ENCODE peak calls at places on chromosome 5, in four cellular contexts. A is HAP-1, Z is SW 1271, S is A172. V is an unnamed sample.

GRCh38 chr5:1881731-1882336 is 891 bp downstream of the IRX4 start:
- DNase-seq in Z (no peak), S (no peak), A (no peak), V (no peak)

GRCh38 chr5:59684388-59685003 is 209.0 kb downstream of the PDE4D start:
- DNase-seq in A (no peak), S (no peak), Z (no peak), V (no peak)

GRCh38 chr5:140988036-140988997 is 22.0 kb downstream of the PCDHAC2 start:
- DNase-seq in S (no peak), A (no peak), Z (no peak), V (no peak)

GRCh38 chr5:42944989-42945388 is 95.1 kb downstream of the ANXA2R start:
- DNase-seq in Z (peak), S (peak), A (no peak), V (no peak)

GRCh38 chr5:180143656-180144364 is 65.2 kb downstream of the RASGEF1C start:
- DNase-seq in Z (no peak), A (no peak), S (no peak), V (no peak)

GRCh38 chr5:68055686-68056085 is 159.9 kb upstream of the PIK3R1 start:
- DNase-seq in Z (no peak), S (no peak), A (no peak), V (no peak)

GRCh38 chr5:66010476-66010875 is 84.1 kb downstream of the ERBIN start:
- DNase-seq in Z (no peak), S (no peak), A (no peak), V (no peak)

GRCh38 chr5:104189909-104190308 is 627.3 kb upstream of the NUDT12 start:
- DNase-seq in Z (no peak), A (no peak), S (peak), V (no peak)

GRCh38 chr5:6370580-6370979 is 7.8 kb downstream of the MED10 start:
- DNase-seq in A (no peak), S (no peak), Z (no peak), V (no peak)

GRCh38 chr5:59577485-59577884 is 316.0 kb downstream of the PDE4D start:
- DNase-seq in S (no peak), A (no peak), Z (no peak), V (no peak)

GRCh38 chr5:173395257-173395932 is 67.2 kb upstream of the STC2 start:
- DNase-seq in Z (no peak), S (peak), A (no peak), V (no peak)

GRCh38 chr5:7978991-7979390 is 110.0 kb downstream of the MTRR start:
- DNase-seq in S (no peak), Z (no peak), A (no peak), V (no peak)

GRCh38 chr5:72760259-72760658 is 56.2 kb upstream of the TNPO1 start:
- DNase-seq in S (peak), A (no peak), Z (no peak), V (no peak)

GRCh38 chr5:81425569-81425968 is 31.6 kb upstream of the ACOT12 start:
- DNase-seq in Z (peak), A (no peak), S (peak), V (peak)

GRCh38 chr5:140220032-140220697 is 45.2 kb downstream of the CYSTM1 start:
- DNase-seq in A (peak), Z (no peak), S (peak), V (no peak)

GRCh38 chr5:149790276-149790675 is 60.2 kb downstream of the PPARGC1B start:
- DNase-seq in A (peak), Z (no peak), S (no peak), V (no peak)

GRCh38 chr5:115494570-115495289 is 49.8 kb downstream of the FEM1C start:
- DNase-seq in S (peak), Z (no peak), A (no peak), V (no peak)

GRCh38 chr5:14190194-14191164 is 47.3 kb downstream of the TRIO start:
- DNase-seq in S (peak), Z (peak), A (no peak), V (no peak)

GRCh38 chr5:100896054-100896453 is 7.0 kb downstream of the ST8SIA4 start:
- DNase-seq in Z (no peak), A (no peak), S (no peak), V (no peak)

GRCh38 chr5:140018517-140018916 is 24.6 kb downstream of the NRG2 start:
- DNase-seq in A (no peak), S (no peak), Z (no peak), V (no peak)

GRCh38 chr5:173163219-173163618 is 18.9 kb downstream of the BNIP1 start:
- DNase-seq in S (no peak), Z (no peak), A (no peak), V (no peak)

GRCh38 chr5:109318455-109319108 is 91.2 kb downstream of the PJA2 start:
- DNase-seq in S (no peak), Z (no peak), A (no peak), V (no peak)

GRCh38 chr5:11038772-11039171 is 277.7 kb upstream of the DAP start:
- DNase-seq in Z (no peak), A (no peak), S (no peak), V (no peak)

GRCh38 chr5:136781464-136781863 is 416.1 kb upstream of the TRPC7 start:
- DNase-seq in A (no peak), Z (no peak), S (peak), V (no peak)

GRCh38 chr5:52811067-52811749 is 23.5 kb downstream of the ITGA1 start:
- DNase-seq in A (no peak), S (peak), Z (no peak), V (peak)

GRCh38 chr5:15463231-15463630 is 36.7 kb upstream of the FBXL7 start:
- DNase-seq in Z (no peak), A (no peak), S (peak), V (no peak)

GRCh38 chr5:159531554-159532105 is 201.3 kb upstream of the IL12B start:
- DNase-seq in S (no peak), A (no peak), Z (no peak), V (no peak)

GRCh38 chr5:96259211-96259772 is 173.8 kb downstream of the PCSK1 start:
- DNase-seq in A (no peak), S (peak), Z (no peak), V (peak)

GRCh38 chr5:178282391-178282790 is 49.8 kb upstream of the PHYKPL start:
- DNase-seq in Z (no peak), A (no peak), S (no peak), V (no peak)

GRCh38 chr5:150175536-150175935 is 9.0 kb downstream of the CDX1 start:
- DNase-seq in Z (no peak), A (peak), S (no peak), V (peak)

GRCh38 chr5:159095882-159096554 is 3.7 kb downstream of the EBF1 start:
- DNase-seq in A (no peak), Z (no peak), S (no peak), V (no peak)

V was measured in HL-60.